ENCODE peak calls at places on chromosomes 5 and 9, in five cellular contexts. A is C1 segment of cervical spinal cord; N is fibroblast of lung; Z is stimulated activated naive B cell treated with anti-CD40 and anti-IgM and Interleukin-4, amounts not matched to agents 10 μg/mL and 1 μg/mL and 100 μg/mL, for 72 hours; K is amniotic epithelial cell. E is an unnamed sample.

GRCh38 chr9:126894052-126894603 is 20.5 kb upstream of the RALGPS1 start:
- DNase-seq in Z (no peak), A (no peak), K (no peak), N (no peak), E (no peak)

GRCh38 chr5:148541054-148541835 is 113.1 kb downstream of the HTR4 start:
- DNase-seq in A (no peak), K (no peak), N (no peak), Z (no peak), E (no peak)

GRCh38 chr5:16736158-16736994 is 119.6 kb upstream of the RETREG1 start:
- DNase-seq in K (peak), N (peak), Z (no peak), A (peak), E (no peak)

GRCh38 chr9:120729796-120730195 is 15.5 kb upstream of the MEGF9 start:
- DNase-seq in N (no peak), A (no peak), Z (no peak), K (no peak), E (no peak)

GRCh38 chr5:157350939-157351338 is 85.0 kb downstream of the CYFIP2 start:
- DNase-seq in K (no peak), Z (peak), N (no peak), A (no peak), E (no peak)

GRCh38 chr5:171223927-171224326 is 85.1 kb upstream of the TLX3 start:
- DNase-seq in Z (no peak), A (no peak), N (no peak), K (no peak), E (no peak)

GRCh38 chr5:81241961-81242648 is 9.0 kb downstream of the CKMT2 start:
- DNase-seq in N (no peak), K (no peak), A (no peak), Z (no peak), E (no peak)

GRCh38 chr9:114363424-114363823 is 24.4 kb downstream of the AKNA start:
- DNase-seq in A (no peak), K (no peak), Z (no peak), N (no peak), E (no peak)

GRCh38 chr9:137691648-137692357 is 73.0 kb downstream of the EHMT1 start:
- DNase-seq in K (no peak), Z (no peak), N (no peak), A (peak), E (no peak)

GRCh38 chr5:97538916-97539315 is 355.9 kb upstream of the RIOK2 start:
- DNase-seq in K (no peak), Z (no peak), A (no peak), N (no peak), E (no peak)

GRCh38 chr9:15354713-15355112 is 47.7 kb upstream of the TTC39B start:
- DNase-seq in Z (no peak), K (no peak), N (no peak), A (no peak), E (no peak)

GRCh38 chr5:55364537-55365055 is 56.8 kb downstream of the MTREX start:
- DNase-seq in A (no peak), Z (no peak), K (no peak), N (no peak), E (no peak)

GRCh38 chr5:140255460-140256157 is 47.3 kb downstream of the PFDN1 start:
- DNase-seq in Z (no peak), N (no peak), K (no peak), A (no peak), E (no peak)

GRCh38 chr9:14526504-14526903 is 166.7 kb downstream of the ZDHHC21 start:
- DNase-seq in A (no peak), N (no peak), K (no peak), Z (no peak), E (no peak)

GRCh38 chr9:98977246-98977681 is 33.6 kb downstream of the COL15A1 start:
- DNase-seq in N (no peak), K (no peak), Z (no peak), A (no peak), E (no peak)

E was measured in natural killer cell.